ENCODE peak calls at places on chromosomes 3 and 15, in four cellular contexts. One of them, this sample, is unnamed.

GRCh38 chr3:11200679-11200952 is 46.3 kb downstream of the HRH1 start:
- DNase-seq in IMR-90: peak
- DNase-seq in uterus: no peak
- DNase-seq in A549: no peak
- DNase-seq in this sample: no peak

GRCh38 chr3:42871592-42872196 is 4.0 kb downstream of the CYP8B1 start:
- DNase-seq in IMR-90: no peak
- DNase-seq in uterus: no peak
- DNase-seq in A549: no peak
- DNase-seq in this sample: no peak

GRCh38 chr3:141125351-141125750 is 74.2 kb downstream of the SPSB4 start:
- DNase-seq in IMR-90: no peak
- DNase-seq in uterus: no peak
- DNase-seq in A549: no peak
- DNase-seq in this sample: no peak

GRCh38 chr3:52959773-52960172 is 62.4 kb upstream of the STIMATE start:
- DNase-seq in IMR-90: peak
- DNase-seq in uterus: no peak
- DNase-seq in A549: no peak
- DNase-seq in this sample: no peak

GRCh38 chr15:52331490-52332240 is 36.1 kb upstream of the MYO5C start:
- DNase-seq in IMR-90: peak
- DNase-seq in uterus: no peak
- DNase-seq in A549: peak
- DNase-seq in this sample: peak

GRCh38 chr3:132509096-132509495 is 88.0 kb upstream of the ACKR4 start:
- DNase-seq in IMR-90: peak
- DNase-seq in uterus: no peak
- DNase-seq in A549: no peak
- DNase-seq in this sample: no peak

GRCh38 chr15:41892621-41893421 is 1.0 kb downstream of the SPTBN5 start:
- DNase-seq in IMR-90: no peak
- DNase-seq in uterus: no peak
- DNase-seq in A549: no peak
- DNase-seq in this sample: no peak

GRCh38 chr3:33074217-33075067 is 22.5 kb downstream of the GLB1 start:
- DNase-seq in IMR-90: peak
- DNase-seq in uterus: no peak
- DNase-seq in A549: peak
- DNase-seq in this sample: peak

GRCh38 chr3:127590593-127591477 is at the start of gene TPRA1:
- DNase-seq in IMR-90: peak
- DNase-seq in uterus: peak
- DNase-seq in A549: peak
- DNase-seq in this sample: peak
- TF ChIP-seq POLR2A in IMR-90: peak
- TF ChIP-seq POLR2A in uterus: peak
- TF ChIP-seq POLR2A in A549: peak
- TF ChIP-seq POLR2A in this sample: peak

DNA sequence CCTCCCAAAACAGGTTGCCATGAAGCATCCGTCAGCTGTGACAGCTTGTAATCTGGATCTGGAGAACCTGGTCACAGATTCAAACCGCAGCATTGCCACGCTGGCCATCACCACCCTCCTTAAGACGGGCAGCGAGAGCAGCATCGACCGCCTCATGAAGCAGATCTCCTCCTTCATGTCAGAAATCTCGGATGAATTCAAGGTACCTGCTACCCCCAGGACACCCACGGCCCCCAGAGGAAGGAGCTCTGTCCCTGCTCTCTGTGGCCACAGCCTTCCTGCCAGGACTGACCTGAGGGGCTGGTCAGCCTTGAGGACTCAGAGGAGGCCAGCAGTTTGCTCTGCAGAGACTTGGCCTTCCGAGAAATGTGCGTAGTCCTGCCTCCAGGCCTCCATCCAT is 11.2 kb downstream of the COPG1 start:
- DNase-seq in IMR-90: no peak
- DNase-seq in uterus: no peak
- DNase-seq in A549: no peak
- DNase-seq in this sample: no peak
- TF ChIP-seq POLR2A in IMR-90: no peak
- TF ChIP-seq POLR2A in uterus: no peak
- TF ChIP-seq POLR2A in A549: no peak
- TF ChIP-seq POLR2A in this sample: no peak

DNA sequence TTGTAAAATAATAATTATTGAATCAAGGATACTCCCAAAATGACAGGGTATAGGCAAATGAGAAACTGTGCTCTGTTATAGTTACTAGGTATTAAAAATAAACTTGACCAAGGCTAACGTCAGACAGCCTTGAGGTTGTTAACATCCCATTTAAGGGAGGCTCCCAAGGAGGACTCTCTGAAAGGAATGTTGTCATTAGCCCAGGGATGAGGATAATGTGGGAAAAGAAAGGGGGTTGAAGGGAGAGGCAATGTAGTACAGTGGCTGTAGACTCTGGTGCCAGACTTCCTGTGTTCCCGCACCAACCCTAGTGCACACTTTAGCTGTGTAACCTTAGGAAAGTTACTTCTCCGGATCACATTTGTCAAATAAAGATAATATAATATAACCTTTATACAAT is 47.0 kb upstream of the RARB start:
- DNase-seq in IMR-90: no peak
- DNase-seq in uterus: no peak
- DNase-seq in A549: no peak
- DNase-seq in this sample: no peak
- TF ChIP-seq POLR2A in IMR-90: no peak
- TF ChIP-seq POLR2A in uterus: no peak
- TF ChIP-seq POLR2A in A549: no peak
- TF ChIP-seq POLR2A in this sample: no peak

GRCh38 chr15:25600751-25601150 is 161.9 kb upstream of the UBE3A start:
- DNase-seq in IMR-90: no peak
- DNase-seq in uterus: no peak
- DNase-seq in A549: no peak
- DNase-seq in this sample: no peak

GRCh38 chr15:25596644-25597562 is 158.1 kb upstream of the UBE3A start:
- DNase-seq in IMR-90: no peak
- DNase-seq in uterus: no peak
- DNase-seq in A549: no peak
- DNase-seq in this sample: no peak

DNA sequence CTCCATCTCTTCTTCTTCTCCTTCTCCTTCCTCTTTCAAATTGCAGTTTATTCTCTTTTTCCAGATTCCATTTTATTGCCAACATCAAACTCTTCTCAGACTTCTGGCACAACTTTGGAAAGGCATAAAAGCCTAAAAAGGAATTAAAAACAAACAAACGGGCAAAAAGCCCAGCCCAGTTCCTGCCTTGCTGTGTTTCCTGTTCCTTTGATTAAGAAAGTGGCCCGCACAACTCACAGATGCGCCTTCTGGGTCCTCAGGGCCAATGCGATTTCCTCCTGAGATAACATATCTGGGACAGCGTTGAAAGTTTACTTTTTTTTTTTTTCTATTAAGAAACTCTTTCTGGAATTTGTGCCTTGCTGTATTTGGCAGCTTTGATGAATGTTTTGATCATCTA is 158.8 kb upstream of the UBE3A start:
- DNase-seq in IMR-90: no peak
- DNase-seq in uterus: no peak
- DNase-seq in A549: no peak
- DNase-seq in this sample: no peak
- TF ChIP-seq POLR2A in IMR-90: no peak
- TF ChIP-seq POLR2A in uterus: no peak
- TF ChIP-seq POLR2A in A549: no peak
- TF ChIP-seq POLR2A in this sample: no peak